ENCODE peak calls at places on chromosomes 5 and 9, in seven cellular contexts. Q, H, L, J, B, M and S are unnamed samples.

GRCh38 chr5:53739111-53739510 is 178.7 kb downstream of the NDUFS4 start:
- ATAC-seq in H (no peak), B (no peak), J (no peak), Q (no peak), M (no peak), L (no peak), S (no peak)

GRCh38 chr9:120735415-120736126 is 21.3 kb upstream of the MEGF9 start:
- ATAC-seq in B (peak; percentile 79), J (peak; percentile 60), M (no peak), L (no peak), H (no peak), Q (peak; percentile 34), S (peak; percentile 62)

GRCh38 chr9:124480621-124480981 is 26.6 kb downstream of the NR5A1 start:
- ATAC-seq in B (no peak), L (peak; percentile 76), H (peak; percentile 84), M (peak; percentile 62), J (peak; percentile 74), Q (peak; percentile 93), S (no peak)

GRCh38 chr5:130222638-130223037 is 318.4 kb downstream of the CHSY3 start:
- ATAC-seq in Q (no peak), J (no peak), H (no peak), M (no peak), B (no peak), L (no peak), S (no peak)

GRCh38 chr9:133713211-133713959 is 24.8 kb downstream of the SARDH start:
- ATAC-seq in H (no peak), B (no peak), M (peak; percentile 10), L (no peak), J (peak; percentile 18), Q (no peak), S (no peak)

GRCh38 chr9:129148463-129149204 is 29.4 kb downstream of the IER5L start:
- ATAC-seq in J (no peak), H (no peak), B (no peak), L (no peak), Q (peak; percentile 81), M (no peak), S (no peak)

GRCh38 chr9:36127652-36128244 is 8.8 kb upstream of the GLIPR2 start:
- ATAC-seq in Q (no peak), L (no peak), B (peak; percentile 80), H (no peak), M (no peak), J (no peak), S (no peak)

GRCh38 chr9:98314381-98315066 is 59.1 kb upstream of the TBC1D2 start:
- ATAC-seq in Q (no peak), H (no peak), M (no peak), J (no peak), B (peak; percentile 51), L (no peak), S (no peak)

GRCh38 chr9:106450549-106450948 is 412.4 kb upstream of the ZNF462 start:
- ATAC-seq in H (no peak), B (no peak), J (no peak), L (no peak), M (no peak), Q (peak; percentile 12), S (no peak)

GRCh38 chr5:468401-468800 is 25.4 kb downstream of the EXOC3 start:
- ATAC-seq in M (no peak), Q (no peak), H (no peak), L (no peak), J (no peak), B (no peak), S (no peak)

GRCh38 chr5:2810644-2811043 is 59.2 kb upstream of the IRX2 start:
- ATAC-seq in Q (no peak), L (no peak), B (no peak), M (peak; percentile 26), H (no peak), J (no peak), S (no peak)

DNA sequence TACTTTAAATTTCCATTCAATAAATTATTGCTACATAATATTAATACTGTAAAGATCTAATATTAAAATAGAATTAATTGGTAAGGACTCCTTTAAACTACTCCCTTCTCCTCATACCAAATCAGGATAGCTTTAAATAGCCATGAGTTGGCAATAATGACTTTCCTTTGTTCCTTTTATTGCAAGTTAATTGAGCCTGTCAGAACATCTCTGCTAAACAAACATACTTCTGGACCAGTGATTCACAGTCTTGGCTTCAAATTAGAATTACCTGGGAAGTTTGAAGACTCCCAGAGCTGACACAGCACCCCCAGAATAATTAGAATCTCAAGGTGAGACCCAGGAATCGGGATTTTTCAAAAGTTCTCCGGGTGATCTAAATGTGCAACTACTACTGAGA is 18.7 kb downstream of the C5orf58 start:
- ATAC-seq in Q (no peak), H (no peak), M (no peak), L (no peak), J (no peak), B (no peak), S (no peak)
- TF ChIP-seq POLR2AphosphoS5 in Q (no peak), H (no peak), M (no peak), L (no peak), J (no peak), B (no peak), S (no peak)

GRCh38 chr5:145682197-145682895 is 152.8 kb downstream of the PRELID2 start:
- ATAC-seq in Q (no peak), J (no peak), H (no peak), B (no peak), L (no peak), M (no peak), S (no peak)
- TF ChIP-seq POLR2AphosphoS5 in Q (no peak), J (no peak), H (no peak), B (no peak), L (no peak), M (no peak), S (no peak)

GRCh38 chr9:757246-757881 is 84.1 kb upstream of the DMRT1 start:
- ATAC-seq in M (peak; percentile 99), B (peak; percentile 45), Q (peak; percentile 82), H (peak; percentile 82), J (peak; percentile 72), L (peak; percentile 68), S (peak; percentile 68)
- TF ChIP-seq POLR2AphosphoS5 in M (no peak), B (no peak), Q (no peak), H (no peak), J (no peak), L (no peak), S (no peak)

DNA sequence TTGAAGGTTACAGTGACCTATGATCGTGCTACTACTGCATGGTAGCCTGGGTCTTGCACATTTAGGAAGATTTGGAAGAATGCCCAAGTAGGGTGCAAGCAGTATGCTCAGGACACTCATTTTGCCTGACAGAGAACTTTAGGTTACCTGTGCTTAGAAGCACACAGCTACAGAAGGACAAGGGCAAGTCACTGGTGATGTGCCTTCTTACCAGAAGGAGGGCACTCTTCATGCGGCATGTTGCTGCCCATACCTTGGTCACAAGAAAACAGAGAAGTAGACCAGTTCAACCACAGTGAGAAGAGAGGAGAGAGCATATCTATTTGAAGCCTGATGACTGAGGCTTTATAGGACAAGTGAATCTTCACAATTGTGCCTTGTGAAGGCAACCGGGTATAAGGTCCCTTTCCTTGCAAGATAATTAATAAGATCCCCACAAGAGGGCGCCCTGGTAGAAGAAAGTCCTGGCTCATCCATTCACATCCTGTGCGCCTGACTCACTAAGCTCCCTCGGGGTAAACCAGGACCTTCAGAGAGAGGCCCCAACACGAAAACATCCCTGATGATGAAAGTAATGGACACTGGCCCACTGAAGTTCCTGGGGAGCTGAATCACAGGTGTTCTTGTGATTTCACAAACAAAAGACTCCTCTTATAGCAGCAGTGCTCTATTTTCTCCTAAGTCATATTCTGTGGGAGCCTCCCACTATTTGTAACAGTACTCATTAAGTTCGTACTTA is 38.1 kb upstream of the STARD4 start:
- ATAC-seq in J (peak; percentile 97), L (peak; percentile 97), H (peak; percentile 99), Q (peak; percentile 99), B (peak; percentile 95), M (peak; percentile 90), S (peak; percentile 98)
- TF ChIP-seq POLR2AphosphoS5 in J (no peak), L (no peak), H (no peak), Q (no peak), B (no peak), M (no peak), S (peak; percentile 79)

GRCh38 chr5:177446184-177447065 is at the start of gene PRR7:
- ATAC-seq in Q (peak; percentile 55), B (peak; percentile 77), J (peak; percentile 27), M (peak; percentile 20), H (peak; percentile 44), L (peak; percentile 74), S (peak; percentile 72)
- TF ChIP-seq POLR2AphosphoS5 in Q (peak; percentile 73), B (no peak), J (no peak), M (no peak), H (peak; percentile 59), L (peak; percentile 52), S (no peak)

GRCh38 chr5:151236888-151237287 is 13.0 kb upstream of the CCDC69 start:
- ATAC-seq in Q (no peak), B (no peak), J (no peak), M (no peak), L (no peak), H (no peak), S (no peak)

GRCh38 chr5:151237685-151238084 is 13.8 kb upstream of the CCDC69 start:
- ATAC-seq in B (no peak), Q (no peak), M (no peak), L (no peak), J (no peak), H (no peak), S (no peak)

GRCh38 chr5:151238303-151238741 is 14.4 kb upstream of the CCDC69 start:
- ATAC-seq in M (peak; percentile 66), L (no peak), Q (peak; percentile 73), B (no peak), H (no peak), J (peak; percentile 16), S (peak; percentile 57)

GRCh38 chr5:151240891-151241290 is 12.1 kb upstream of the GM2A start:
- ATAC-seq in H (no peak), B (no peak), M (peak; percentile 12), Q (peak; percentile 5), J (no peak), L (no peak), S (no peak)

DNA sequence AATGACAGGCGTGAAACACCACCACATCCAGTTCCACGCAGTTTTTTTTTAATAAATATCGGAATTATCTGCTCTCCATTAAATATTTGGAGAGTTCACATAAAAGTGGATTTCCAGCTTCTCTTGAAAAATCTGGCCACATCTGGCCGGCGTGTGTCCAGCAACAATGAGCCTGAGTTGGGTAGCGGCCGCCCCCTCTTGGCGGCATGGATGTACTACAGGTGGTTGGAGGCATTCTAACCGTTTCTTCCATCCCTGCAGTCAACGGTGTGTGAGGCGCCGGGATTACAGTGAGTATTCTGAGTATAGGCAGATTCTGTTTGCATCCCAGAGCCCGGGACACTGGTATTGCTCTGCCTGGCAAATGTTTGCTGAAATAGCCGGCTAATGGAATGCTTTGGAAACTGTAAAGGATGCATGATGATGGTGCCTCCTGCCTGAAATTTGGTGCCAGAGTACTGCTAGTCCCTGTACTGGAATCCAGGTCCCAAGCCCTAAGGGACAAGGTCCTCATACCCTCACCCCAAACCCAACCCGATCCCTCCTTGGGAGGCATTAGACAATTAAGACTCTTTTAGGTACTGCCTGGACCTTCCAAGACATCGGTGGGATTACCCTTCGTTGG is 13.6 kb upstream of the GM2A start:
- ATAC-seq in J (peak; percentile 69), H (peak; percentile 95), L (peak; percentile 86), Q (peak; percentile 61), M (peak; percentile 77), B (peak; percentile 93), S (peak; percentile 70)
- TF ChIP-seq POLR2AphosphoS5 in J (no peak), H (no peak), L (no peak), Q (no peak), M (no peak), B (no peak), S (no peak)

GRCh38 chr9:113583511-113584470 is 120.3 kb downstream of the RGS3 start:
- ATAC-seq in J (no peak), B (no peak), Q (no peak), H (no peak), L (no peak), M (no peak), S (no peak)
- TF ChIP-seq POLR2AphosphoS5 in J (no peak), B (no peak), Q (no peak), H (no peak), L (no peak), M (no peak), S (no peak)